ENCODE peak calls at places on chromosomes 12 and 14, in four cellular contexts. One of them, this sample, is unnamed.
A peak's percentile ranks its signal among the peaks of the same experiment; 100 is the strongest.

GRCh38 chr12:132153501-132154340 is 9.5 kb downstream of the NOC4L start:
- DNase-seq in NCI-H1092: peak; percentile 34
- DNase-seq in HEK293T: peak; percentile 86
- DNase-seq in activated naive CD4-positive, alpha-beta T cell: peak; percentile 21
- DNase-seq in this sample: peak; percentile 89

GRCh38 chr14:23430016-23430732 is 5.3 kb downstream of the MYH7 start:
- DNase-seq in NCI-H1092: no peak
- DNase-seq in activated naive CD4-positive, alpha-beta T cell: no peak
- DNase-seq in HEK293T: no peak
- DNase-seq in this sample: no peak

GRCh38 chr12:104171785-104172563 is 34.0 kb upstream of the NFYB start:
- DNase-seq in activated naive CD4-positive, alpha-beta T cell: no peak
- DNase-seq in HEK293T: peak; percentile 27
- DNase-seq in NCI-H1092: no peak
- DNase-seq in this sample: no peak

GRCh38 chr12:202081-202731 is 11.8 kb downstream of the SLC6A12 start:
- DNase-seq in HEK293T: no peak
- DNase-seq in NCI-H1092: peak; percentile 71
- DNase-seq in activated naive CD4-positive, alpha-beta T cell: no peak
- DNase-seq in this sample: peak; percentile 95

GRCh38 chr12:41903014-41903702 is 241.5 kb downstream of the GXYLT1 start:
- DNase-seq in NCI-H1092: no peak
- DNase-seq in activated naive CD4-positive, alpha-beta T cell: no peak
- DNase-seq in HEK293T: no peak
- DNase-seq in this sample: no peak

GRCh38 chr14:90578283-90578985 is 181.6 kb downstream of the CALM1 start:
- DNase-seq in NCI-H1092: no peak
- DNase-seq in activated naive CD4-positive, alpha-beta T cell: no peak
- DNase-seq in HEK293T: no peak
- DNase-seq in this sample: no peak

GRCh38 chr14:58566979-58567378 is 70.8 kb upstream of the DACT1 start:
- DNase-seq in HEK293T: no peak
- DNase-seq in activated naive CD4-positive, alpha-beta T cell: no peak
- DNase-seq in NCI-H1092: no peak
- DNase-seq in this sample: no peak

GRCh38 chr14:24307575-24308341 is at the start of gene CIDEB:
- DNase-seq in NCI-H1092: peak; percentile 6
- DNase-seq in HEK293T: peak; percentile 78
- DNase-seq in activated naive CD4-positive, alpha-beta T cell: no peak
- DNase-seq in this sample: peak; percentile 60

GRCh38 chr12:2336409-2336829 is 283.6 kb downstream of the CACNA1C start:
- DNase-seq in NCI-H1092: no peak
- DNase-seq in activated naive CD4-positive, alpha-beta T cell: no peak
- DNase-seq in HEK293T: no peak
- DNase-seq in this sample: no peak

GRCh38 chr14:92497391-92497790 is 16.2 kb upstream of the RIN3 start:
- DNase-seq in HEK293T: no peak
- DNase-seq in NCI-H1092: no peak
- DNase-seq in activated naive CD4-positive, alpha-beta T cell: no peak
- DNase-seq in this sample: no peak

GRCh38 chr12:26198742-26199141 is 3.4 kb downstream of the SSPN start:
- DNase-seq in NCI-H1092: no peak
- DNase-seq in HEK293T: no peak
- DNase-seq in activated naive CD4-positive, alpha-beta T cell: no peak
- DNase-seq in this sample: no peak

GRCh38 chr12:66739266-66739665 is 60.4 kb upstream of the GRIP1 start:
- DNase-seq in NCI-H1092: no peak
- DNase-seq in activated naive CD4-positive, alpha-beta T cell: no peak
- DNase-seq in HEK293T: no peak
- DNase-seq in this sample: no peak

GRCh38 chr12:120658286-120659150 is 18.1 kb downstream of the CABP1 start:
- DNase-seq in activated naive CD4-positive, alpha-beta T cell: no peak
- DNase-seq in HEK293T: no peak
- DNase-seq in NCI-H1092: no peak
- DNase-seq in this sample: no peak

GRCh38 chr12:104855599-104855998 is 102.5 kb downstream of the SLC41A2 start:
- DNase-seq in activated naive CD4-positive, alpha-beta T cell: no peak
- DNase-seq in HEK293T: no peak
- DNase-seq in NCI-H1092: no peak
- DNase-seq in this sample: no peak

GRCh38 chr12:100955139-100955538 is 160.6 kb downstream of the ANO4 start:
- DNase-seq in NCI-H1092: no peak
- DNase-seq in activated naive CD4-positive, alpha-beta T cell: no peak
- DNase-seq in HEK293T: no peak
- DNase-seq in this sample: no peak

GRCh38 chr14:92847220-92848148 is 53.4 kb downstream of the GOLGA5 start:
- DNase-seq in NCI-H1092: no peak
- DNase-seq in HEK293T: no peak
- DNase-seq in activated naive CD4-positive, alpha-beta T cell: no peak
- DNase-seq in this sample: no peak

GRCh38 chr14:105200641-105201040 is 19.5 kb upstream of the NUDT14 start:
- DNase-seq in activated naive CD4-positive, alpha-beta T cell: no peak
- DNase-seq in NCI-H1092: no peak
- DNase-seq in HEK293T: no peak
- DNase-seq in this sample: no peak

GRCh38 chr14:32259368-32260013 is 56.4 kb upstream of the RNU6-8 start:
- DNase-seq in activated naive CD4-positive, alpha-beta T cell: no peak
- DNase-seq in NCI-H1092: no peak
- DNase-seq in HEK293T: no peak
- DNase-seq in this sample: no peak

GRCh38 chr12:70197362-70197744 is 45.9 kb upstream of the CNOT2 start:
- DNase-seq in NCI-H1092: no peak
- DNase-seq in HEK293T: no peak
- DNase-seq in activated naive CD4-positive, alpha-beta T cell: no peak
- DNase-seq in this sample: no peak

GRCh38 chr14:85444685-85445084 is 85.3 kb upstream of the FLRT2 start:
- DNase-seq in NCI-H1092: peak; percentile 57
- DNase-seq in HEK293T: no peak
- DNase-seq in activated naive CD4-positive, alpha-beta T cell: no peak
- DNase-seq in this sample: peak; percentile 77

This sample was measured in thyroid gland.